ENCODE peak calls at places on chromosomes 5 and 9, in nine cellular contexts. A, M, G, Z, Y, K, Q, V and W are unnamed samples.

GRCh38 chr9:20593551-20593950 is 28.7 kb downstream of the MLLT3 start:
- DNase-seq in A (no peak), M (no peak), G (no peak), Z (peak; percentile 43), Y (peak; percentile 21), K (no peak), Q (no peak), V (no peak), W (no peak)

GRCh38 chr9:135783540-135784245 is 81.7 kb downstream of the KCNT1 start:
- DNase-seq in A (peak; percentile 85), M (no peak), G (no peak), Z (no peak), Y (no peak), K (no peak), Q (no peak), V (no peak), W (no peak)

GRCh38 chr9:89550516-89550915 is 52.6 kb upstream of the SEMA4D start:
- DNase-seq in A (no peak), M (no peak), G (no peak), Z (no peak), Y (no peak), K (no peak), Q (no peak), V (no peak), W (no peak)

GRCh38 chr9:132630811-132631210 is 39.0 kb downstream of the DDX31 start:
- DNase-seq in A (no peak), M (no peak), G (no peak), Z (no peak), Y (no peak), K (no peak), Q (no peak), V (no peak), W (no peak)

GRCh38 chr9:125407432-125407973 is 145.9 kb downstream of the GAPVD1 start:
- DNase-seq in A (no peak), M (no peak), G (no peak), Z (no peak), Y (no peak), K (no peak), Q (no peak), V (no peak), W (no peak)

GRCh38 chr5:90161399-90161798 is 248.2 kb downstream of the CETN3 start:
- DNase-seq in A (peak; percentile 39), M (peak; percentile 21), G (no peak), Z (peak; percentile 6), Y (peak; percentile 14), K (peak; percentile 39), Q (peak; percentile 37), V (no peak), W (no peak)

GRCh38 chr5:58466939-58467338 is 7.1 kb upstream of the PLK2 start:
- DNase-seq in A (peak; percentile 11), M (peak; percentile 28), G (no peak), Z (peak; percentile 68), Y (peak; percentile 49), K (peak; percentile 70), Q (no peak), V (no peak), W (peak; percentile 43)

GRCh38 chr9:134732392-134733110 is 90.9 kb downstream of the COL5A1 start:
- DNase-seq in A (no peak), M (no peak), G (no peak), Z (no peak), Y (no peak), K (no peak), Q (no peak), V (no peak), W (no peak)

GRCh38 chr5:103674739-103675138 is 112.2 kb upstream of the NUDT12 start:
- DNase-seq in A (no peak), M (no peak), G (no peak), Z (no peak), Y (no peak), K (no peak), Q (peak; percentile 91), V (no peak), W (no peak)

GRCh38 chr5:164335837-164336236 is 830.4 kb downstream of the MAT2B start:
- DNase-seq in A (no peak), M (no peak), G (no peak), Z (peak; percentile 37), Y (no peak), K (no peak), Q (no peak), V (no peak), W (no peak)

GRCh38 chr9:96156151-96156550 is 145.8 kb downstream of the HSD17B3 start:
- DNase-seq in A (no peak), M (no peak), G (no peak), Z (no peak), Y (no peak), K (no peak), Q (no peak), V (no peak), W (no peak)